ENCODE peak calls at places on chromosomes 13 and 19, in six cellular contexts. One of them, this sample, is unnamed.

GRCh38 chr19:2798733-2799132 is 13.4 kb downstream of the THOP1 start:
- DNase-seq in GM12892: no peak
- DNase-seq in PC-3: peak; percentile 14
- DNase-seq in Caki2: no peak
- DNase-seq in NCI-H1694: no peak
- DNase-seq in stimulated activated CD8-positive, alpha-beta memory T cell treated with anti-CD3 and anti-CD28 coated beads, Interleukin-4, amount 100 ng/mL, for 4 hours: no peak
- DNase-seq in this sample: no peak

GRCh38 chr19:5828661-5829566 is 10.6 kb downstream of the FUT6 start:
- DNase-seq in stimulated activated CD8-positive, alpha-beta memory T cell treated with anti-CD3 and anti-CD28 coated beads, Interleukin-4, amount 100 ng/mL, for 4 hours: no peak
- DNase-seq in NCI-H1694: peak; percentile 9
- DNase-seq in GM12892: peak; percentile 52
- DNase-seq in Caki2: peak; percentile 33
- DNase-seq in PC-3: no peak
- DNase-seq in this sample: peak; percentile 24

GRCh38 chr19:41166888-41167804 is 25.9 kb upstream of the CYP2S1 start:
- DNase-seq in PC-3: no peak
- DNase-seq in GM12892: no peak
- DNase-seq in Caki2: no peak
- DNase-seq in stimulated activated CD8-positive, alpha-beta memory T cell treated with anti-CD3 and anti-CD28 coated beads, Interleukin-4, amount 100 ng/mL, for 4 hours: no peak
- DNase-seq in NCI-H1694: no peak
- DNase-seq in this sample: no peak

GRCh38 chr19:35757231-35757748 is 461 bp upstream of the HSPB6 start:
- DNase-seq in PC-3: peak; percentile 29
- DNase-seq in NCI-H1694: peak; percentile 64
- DNase-seq in GM12892: no peak
- DNase-seq in Caki2: no peak
- DNase-seq in stimulated activated CD8-positive, alpha-beta memory T cell treated with anti-CD3 and anti-CD28 coated beads, Interleukin-4, amount 100 ng/mL, for 4 hours: no peak
- DNase-seq in this sample: peak; percentile 63

GRCh38 chr19:48632692-48633147 is 4.5 kb downstream of the DBP start:
- DNase-seq in PC-3: no peak
- DNase-seq in stimulated activated CD8-positive, alpha-beta memory T cell treated with anti-CD3 and anti-CD28 coated beads, Interleukin-4, amount 100 ng/mL, for 4 hours: no peak
- DNase-seq in GM12892: no peak
- DNase-seq in NCI-H1694: no peak
- DNase-seq in Caki2: no peak
- DNase-seq in this sample: no peak

GRCh38 chr13:85230754-85231153 is 568.5 kb downstream of the SLITRK6 start:
- DNase-seq in PC-3: no peak
- DNase-seq in Caki2: no peak
- DNase-seq in stimulated activated CD8-positive, alpha-beta memory T cell treated with anti-CD3 and anti-CD28 coated beads, Interleukin-4, amount 100 ng/mL, for 4 hours: no peak
- DNase-seq in GM12892: no peak
- DNase-seq in NCI-H1694: no peak
- DNase-seq in this sample: no peak

GRCh38 chr19:45404557-45405434 is at the start of gene PPP1R13L:
- DNase-seq in Caki2: peak; percentile 96
- DNase-seq in GM12892: peak; percentile 59
- DNase-seq in NCI-H1694: peak; percentile 27
- DNase-seq in stimulated activated CD8-positive, alpha-beta memory T cell treated with anti-CD3 and anti-CD28 coated beads, Interleukin-4, amount 100 ng/mL, for 4 hours: no peak
- DNase-seq in PC-3: peak; percentile 90
- DNase-seq in this sample: peak; percentile 85

GRCh38 chr13:51315658-51316057 is 23.8 kb upstream of the SERPINE3 start:
- DNase-seq in Caki2: no peak
- DNase-seq in PC-3: no peak
- DNase-seq in NCI-H1694: peak; percentile 33
- DNase-seq in GM12892: no peak
- DNase-seq in stimulated activated CD8-positive, alpha-beta memory T cell treated with anti-CD3 and anti-CD28 coated beads, Interleukin-4, amount 100 ng/mL, for 4 hours: no peak
- DNase-seq in this sample: no peak

GRCh38 chr19:6739390-6739883 is at the start of gene TRIP10:
- DNase-seq in stimulated activated CD8-positive, alpha-beta memory T cell treated with anti-CD3 and anti-CD28 coated beads, Interleukin-4, amount 100 ng/mL, for 4 hours: peak; percentile 48
- DNase-seq in Caki2: no peak
- DNase-seq in PC-3: peak; percentile 87
- DNase-seq in GM12892: peak; percentile 87
- DNase-seq in NCI-H1694: no peak
- DNase-seq in this sample: peak; percentile 75

GRCh38 chr13:101343128-101343787 is 73.0 kb downstream of the NALCN start:
- DNase-seq in stimulated activated CD8-positive, alpha-beta memory T cell treated with anti-CD3 and anti-CD28 coated beads, Interleukin-4, amount 100 ng/mL, for 4 hours: no peak
- DNase-seq in Caki2: no peak
- DNase-seq in NCI-H1694: no peak
- DNase-seq in GM12892: no peak
- DNase-seq in PC-3: no peak
- DNase-seq in this sample: no peak

GRCh38 chr19:50190439-50190891 is 13.0 kb upstream of the MYH14 start:
- DNase-seq in PC-3: no peak
- DNase-seq in GM12892: no peak
- DNase-seq in stimulated activated CD8-positive, alpha-beta memory T cell treated with anti-CD3 and anti-CD28 coated beads, Interleukin-4, amount 100 ng/mL, for 4 hours: no peak
- DNase-seq in Caki2: peak; percentile 60
- DNase-seq in NCI-H1694: no peak
- DNase-seq in this sample: no peak

GRCh38 chr13:25688524-25688923 is 316.8 kb downstream of the ATP8A2 start:
- DNase-seq in NCI-H1694: no peak
- DNase-seq in stimulated activated CD8-positive, alpha-beta memory T cell treated with anti-CD3 and anti-CD28 coated beads, Interleukin-4, amount 100 ng/mL, for 4 hours: no peak
- DNase-seq in PC-3: no peak
- DNase-seq in Caki2: no peak
- DNase-seq in GM12892: no peak
- DNase-seq in this sample: no peak

GRCh38 chr13:96994030-96994848 is at the start of gene OXGR1:
- DNase-seq in NCI-H1694: no peak
- DNase-seq in GM12892: no peak
- DNase-seq in Caki2: peak; percentile 53
- DNase-seq in stimulated activated CD8-positive, alpha-beta memory T cell treated with anti-CD3 and anti-CD28 coated beads, Interleukin-4, amount 100 ng/mL, for 4 hours: no peak
- DNase-seq in PC-3: no peak
- DNase-seq in this sample: peak; percentile 5

This sample was measured in ACHN.